ENCODE peak calls at places on chromosomes 12 and 14, in seven cellular contexts. C is HCT116, L is sigmoid colon, Q is ovary, W is right lobe of liver, H is heart left ventricle, B is A549. P is an unnamed sample.

GRCh38 chr12:55816876-55817351 is 610 bp downstream of the SARNP start:
- DNase-seq in C (no peak), L (peak), Q (no peak), W (no peak), H (no peak), B (no peak), P (no peak)

GRCh38 chr12:113857371-113857770 is 108.8 kb downstream of the RBM19 start:
- DNase-seq in C (no peak), L (no peak), Q (no peak), W (no peak), H (no peak), B (no peak), P (no peak)

GRCh38 chr14:24428628-24429394 is 657 bp downstream of the CBLN3 start:
- DNase-seq in C (no peak), L (no peak), Q (peak), W (no peak), H (no peak), B (no peak), P (peak)

GRCh38 chr14:61696753-61697318 is 1.5 kb downstream of the HIF1A start:
- DNase-seq in C (no peak), L (no peak), Q (no peak), W (no peak), H (no peak), B (no peak), P (no peak)

GRCh38 chr14:37709419-37710195 is 114.2 kb downstream of the TTC6 start:
- DNase-seq in C (peak), L (no peak), Q (no peak), W (no peak), H (no peak), B (peak), P (no peak)

GRCh38 chr12:79934309-79935020 is 432 bp downstream of the PPP1R12A start:
- DNase-seq in C (no peak), L (peak), Q (peak), W (peak), H (peak), B (no peak), P (no peak)

GRCh38 chr12:69821441-69822204 is 3.4 kb upstream of the MYRFL start:
- DNase-seq in C (peak), L (no peak), Q (no peak), W (no peak), H (no peak), B (peak), P (no peak)

GRCh38 chr14:32077081-32078029 is at the start of gene ARHGAP5:
- DNase-seq in C (no peak), L (peak), Q (peak), W (no peak), H (no peak), B (peak), P (peak)

GRCh38 chr12:57227315-57228115 is 2.0 kb upstream of the SHMT2 start:
- DNase-seq in C (no peak), L (no peak), Q (no peak), W (no peak), H (no peak), B (no peak), P (no peak)

GRCh38 chr14:21965042-21965441 is 291.4 kb upstream of the OR4E1 start:
- DNase-seq in C (no peak), L (no peak), Q (no peak), W (no peak), H (no peak), B (no peak), P (no peak)

GRCh38 chr12:121133838-121134237 is 1.2 kb downstream of the P2RX7 start:
- DNase-seq in C (no peak), L (no peak), Q (no peak), W (no peak), H (no peak), B (no peak), P (no peak)

GRCh38 chr12:121130866-121131373 is 1.8 kb upstream of the P2RX7 start:
- DNase-seq in C (no peak), L (no peak), Q (no peak), W (no peak), H (no peak), B (no peak), P (no peak)

GRCh38 chr12:121131941-121132341 is 735 bp upstream of the P2RX7 start:
- DNase-seq in C (no peak), L (no peak), Q (no peak), W (peak), H (no peak), B (no peak), P (no peak)

GRCh38 chr12:121135320-121135719 is 2.6 kb downstream of the P2RX7 start:
- DNase-seq in C (no peak), L (no peak), Q (no peak), W (no peak), H (no peak), B (no peak), P (no peak)

DNA sequence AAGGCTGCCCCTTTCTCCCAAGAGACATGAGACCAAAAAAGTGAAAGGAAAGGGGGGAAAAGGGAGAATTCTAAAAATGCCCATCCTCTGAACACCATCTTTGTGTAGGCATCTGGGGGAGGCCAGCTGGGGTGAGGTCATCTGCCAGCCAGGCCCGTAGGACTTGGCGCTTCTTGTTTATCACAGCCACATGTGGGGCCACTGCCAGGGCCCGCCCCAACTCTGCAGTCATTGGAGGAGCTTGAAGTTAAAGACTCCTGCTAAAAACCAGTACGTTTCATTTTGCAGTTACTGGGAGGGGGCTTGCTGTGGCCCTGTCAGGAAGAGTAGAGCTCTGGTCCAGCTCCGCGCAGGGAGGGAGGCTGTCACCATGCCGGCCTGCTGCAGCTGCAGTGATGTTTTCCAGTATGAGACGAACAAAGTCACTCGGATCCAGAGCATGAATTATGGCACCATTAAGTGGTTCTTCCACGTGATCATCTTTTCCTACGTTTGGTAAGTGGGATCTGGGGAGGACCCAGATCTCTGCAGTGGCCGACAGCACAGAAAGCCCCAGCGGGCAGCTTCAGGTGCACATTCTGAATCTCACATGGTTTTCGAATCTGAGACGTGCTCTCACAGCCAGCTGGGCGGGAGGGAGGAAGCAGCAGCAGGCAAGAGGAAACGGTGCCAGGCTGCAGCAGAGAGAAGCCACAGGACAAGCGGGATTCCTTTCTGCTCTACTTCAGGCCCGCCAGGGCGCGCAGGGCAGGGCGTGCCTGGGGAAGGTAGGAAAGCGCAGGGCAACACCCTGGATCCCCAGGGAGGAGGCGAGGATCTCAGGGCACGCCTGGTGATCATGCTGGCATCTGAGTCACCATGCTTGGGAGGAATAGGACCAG is at the start of gene P2RX7:
- DNase-seq in C (peak), L (peak), Q (peak), W (peak), H (peak), B (peak), P (peak)
- TF ChIP-seq POLR2A in C (no peak), L (no peak), Q (peak), W (peak), H (no peak), B (no peak), P (no peak)

DNA sequence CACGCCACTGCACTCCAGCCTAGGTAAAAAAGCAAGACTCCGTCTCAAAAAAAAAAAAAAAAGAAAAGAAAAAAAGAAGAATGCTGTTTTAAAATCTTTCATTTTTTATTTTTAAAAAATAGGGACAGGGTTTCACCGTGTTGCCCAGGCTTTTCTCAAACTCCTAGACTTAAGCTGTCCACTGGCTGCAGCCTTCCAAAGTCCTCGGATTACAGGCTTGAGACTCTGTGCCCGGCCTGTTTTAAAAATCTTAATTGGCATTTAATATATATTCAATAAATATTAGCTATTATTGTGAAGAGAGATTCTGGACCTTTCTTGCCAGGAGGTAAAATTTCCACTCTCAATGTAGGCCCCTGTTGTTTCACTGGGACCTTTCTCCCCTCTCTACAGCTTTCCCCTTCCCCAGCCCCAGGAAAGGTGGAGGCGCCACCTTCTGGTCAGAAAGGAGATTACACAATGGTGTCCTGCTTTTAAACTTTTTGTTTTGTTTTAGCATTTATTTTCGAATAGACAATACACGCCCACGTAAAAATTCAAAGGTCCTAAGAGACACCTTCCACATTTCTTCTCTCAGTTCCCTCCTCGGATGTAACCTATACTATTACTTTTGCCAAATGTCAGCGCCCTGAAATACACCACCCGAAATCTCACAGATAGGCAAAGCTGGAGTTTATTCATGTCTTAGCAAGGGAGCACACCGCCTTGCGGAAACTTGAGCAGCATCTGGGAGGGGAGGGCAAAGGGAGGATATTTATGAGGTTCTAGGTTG is 23.8 kb upstream of the PHC1 start:
- DNase-seq in C (no peak), L (no peak), Q (peak), W (peak), H (peak), B (peak), P (peak)
- H3K27ac ChIP-seq in C (no peak), L (no peak), Q (no peak), W (no peak), H (no peak), B (no peak), P (no peak)

GRCh38 chr14:104610749-104611310 is 6.3 kb upstream of the TMEM179 start:
- DNase-seq in C (no peak), L (no peak), Q (no peak), W (no peak), H (no peak), B (no peak), P (no peak)
- TF ChIP-seq CTCF in C (no peak), L (no peak), Q (no peak), W (no peak), H (no peak), B (no peak), P (no peak)

DNA sequence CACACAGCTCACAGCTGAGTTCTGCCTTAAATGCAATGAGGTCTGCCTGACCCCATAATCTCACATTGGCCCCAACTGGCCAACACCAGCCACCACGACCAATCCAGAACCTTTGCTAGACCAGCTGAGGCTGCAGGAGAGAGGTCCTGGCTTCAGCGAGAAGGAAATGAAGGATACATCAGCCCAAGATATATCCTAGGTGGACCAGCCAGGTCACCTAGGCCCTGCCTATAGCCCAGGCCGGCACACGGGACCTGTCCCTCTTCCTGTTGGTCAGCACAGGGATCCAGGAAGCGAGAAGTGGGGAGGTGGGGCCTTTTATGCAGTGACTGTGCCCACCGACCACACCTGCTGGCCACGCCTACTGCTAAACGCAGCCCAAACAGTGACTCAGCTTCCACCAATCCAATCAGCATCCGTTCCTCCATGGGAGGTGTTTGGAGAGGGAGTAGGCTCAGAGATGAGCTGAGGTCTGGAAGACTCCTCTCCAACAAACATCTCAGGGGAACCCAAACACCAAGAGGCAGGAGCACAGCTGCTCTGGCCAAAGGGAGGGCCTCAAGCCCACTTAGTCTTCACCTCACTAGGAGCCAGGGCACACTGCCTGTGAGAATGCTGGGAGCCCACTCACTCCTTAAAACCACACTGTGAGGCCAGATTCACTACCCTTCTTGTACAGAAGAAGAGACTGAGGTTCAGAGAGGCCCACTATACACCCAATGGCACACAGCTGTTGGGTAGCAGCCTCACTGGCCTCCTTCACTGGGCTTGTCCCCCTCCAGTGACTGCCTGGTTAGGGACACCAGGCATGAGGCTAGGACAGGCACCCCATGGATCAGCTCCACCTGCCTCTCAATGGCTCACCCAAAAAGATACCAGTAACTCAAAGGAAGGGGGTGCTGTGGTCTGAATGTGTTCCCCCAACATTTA is 51.3 kb upstream of the PPP2R5C start:
- DNase-seq in C (peak), L (no peak), Q (no peak), W (no peak), H (no peak), B (no peak), P (no peak)
- TF ChIP-seq POLR2A in C (no peak), L (no peak), Q (no peak), W (no peak), H (no peak), B (no peak), P (no peak)

GRCh38 chr12:120693848-120694247 is 6.9 kb downstream of the MLEC start:
- DNase-seq in C (no peak), L (no peak), Q (no peak), W (no peak), H (no peak), B (no peak), P (no peak)
- H3K27ac ChIP-seq in C (no peak), L (no peak), Q (no peak), W (no peak), H (no peak), B (no peak), P (no peak)

DNA sequence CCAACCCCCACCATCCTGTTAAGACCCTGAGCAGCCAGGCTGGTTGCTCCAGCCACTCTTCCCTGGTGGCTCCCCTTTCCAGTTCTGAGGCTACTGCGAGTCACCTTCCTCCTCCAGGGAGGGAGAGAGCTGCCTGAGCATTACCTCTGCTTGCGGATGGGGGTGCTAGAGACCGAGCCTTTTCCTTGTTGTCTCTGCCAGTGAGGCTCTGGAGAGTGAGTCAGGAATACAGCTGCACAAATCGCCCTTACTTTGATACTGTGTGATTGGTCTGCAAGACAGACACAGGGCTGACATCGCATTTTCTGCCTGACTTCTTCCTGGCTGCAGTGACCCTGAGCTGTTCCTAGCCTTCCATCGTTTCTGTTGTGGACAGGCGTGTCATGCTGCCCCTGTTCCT is 94.3 kb downstream of the SLC25A47 start:
- DNase-seq in C (peak), L (peak), Q (peak), W (peak), H (no peak), B (peak), P (peak)
- TF ChIP-seq CTCF in C (peak), L (no peak), Q (peak), W (peak), H (peak), B (peak), P (no peak)

DNA sequence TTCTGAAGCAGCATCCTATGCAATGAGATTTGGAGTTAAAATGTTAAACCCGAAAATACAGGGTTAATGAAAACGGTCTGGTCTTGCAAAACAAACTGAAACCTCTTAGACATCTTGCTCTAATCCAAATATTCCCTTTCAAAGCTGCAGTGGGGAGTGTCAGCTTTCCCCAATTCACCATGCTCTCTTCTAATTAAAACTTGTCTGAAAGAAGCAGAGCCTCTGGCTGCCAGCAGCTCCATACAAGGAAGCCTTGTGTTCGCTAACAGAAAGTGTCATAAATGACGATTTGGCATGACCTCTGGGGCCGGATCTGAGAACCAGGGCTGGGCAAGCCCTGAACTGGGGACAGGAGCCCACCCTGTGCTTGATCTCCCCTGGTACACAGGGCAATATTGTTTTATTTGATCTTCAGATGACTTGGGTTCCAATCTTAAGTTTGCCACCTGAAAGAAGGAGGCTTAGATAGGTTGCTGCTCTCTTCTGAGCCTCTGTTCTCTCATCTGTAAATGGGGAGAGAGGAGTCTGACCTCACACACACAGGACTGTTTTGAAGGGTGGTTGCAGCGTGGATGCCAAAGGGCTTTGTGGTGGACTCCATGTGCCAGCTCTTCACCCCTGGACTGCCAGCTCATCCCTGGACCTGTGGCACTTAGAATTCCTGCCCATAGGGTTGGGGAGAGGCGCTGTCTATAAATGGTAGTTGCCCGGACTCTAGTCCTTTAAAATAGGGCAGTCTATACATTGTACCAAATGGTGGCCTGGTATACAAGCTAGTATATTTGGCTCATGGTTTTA is 7.8 kb downstream of the KMT5A start:
- DNase-seq in C (no peak), L (no peak), Q (no peak), W (no peak), H (no peak), B (no peak), P (no peak)
- TF ChIP-seq POLR2A in C (no peak), L (no peak), Q (no peak), W (no peak), H (no peak), B (no peak), P (no peak)